ENCODE peak calls at places on chromosomes 1 and 21, in four cellular contexts. One of them, this sample, is unnamed.
A peak's percentile ranks its signal among the peaks of the same experiment; 100 is the strongest.

GRCh38 chr1:59803458-59804038 is 11.2 kb upstream of the HOOK1 start:
- DNase-seq in activated naive CD8-positive, alpha-beta T cell treated with anti-CD3 and anti-CD28 coated beads for 36 hours: no peak
- DNase-seq in NCI-H460: no peak
- DNase-seq in sciatic nerve: no peak
- DNase-seq in this sample: no peak

GRCh38 chr21:38505654-38506523 is 7.6 kb upstream of the ERG start:
- DNase-seq in activated naive CD8-positive, alpha-beta T cell treated with anti-CD3 and anti-CD28 coated beads for 36 hours: no peak
- DNase-seq in sciatic nerve: no peak
- DNase-seq in NCI-H460: peak; percentile 41
- DNase-seq in this sample: peak; percentile 46

GRCh38 chr1:79497193-79497773 is 490.8 kb upstream of the ADGRL4 start:
- DNase-seq in activated naive CD8-positive, alpha-beta T cell treated with anti-CD3 and anti-CD28 coated beads for 36 hours: no peak
- DNase-seq in sciatic nerve: no peak
- DNase-seq in NCI-H460: peak; percentile 26
- DNase-seq in this sample: peak; percentile 24

GRCh38 chr1:171213559-171214454 is 28.7 kb downstream of the FMO2 start:
- DNase-seq in activated naive CD8-positive, alpha-beta T cell treated with anti-CD3 and anti-CD28 coated beads for 36 hours: no peak
- DNase-seq in sciatic nerve: no peak
- DNase-seq in NCI-H460: no peak
- DNase-seq in this sample: no peak

GRCh38 chr1:33971018-33971710 is 107.3 kb downstream of the HMGB4 start:
- DNase-seq in activated naive CD8-positive, alpha-beta T cell treated with anti-CD3 and anti-CD28 coated beads for 36 hours: no peak
- DNase-seq in NCI-H460: no peak
- DNase-seq in sciatic nerve: no peak
- DNase-seq in this sample: no peak

GRCh38 chr1:8426996-8427395 is 109.1 kb downstream of the SLC45A1 start:
- DNase-seq in NCI-H460: no peak
- DNase-seq in activated naive CD8-positive, alpha-beta T cell treated with anti-CD3 and anti-CD28 coated beads for 36 hours: no peak
- DNase-seq in sciatic nerve: no peak
- DNase-seq in this sample: no peak

GRCh38 chr21:43578677-43579313 is 80.5 kb downstream of the HSF2BP start:
- DNase-seq in NCI-H460: no peak
- DNase-seq in sciatic nerve: no peak
- DNase-seq in activated naive CD8-positive, alpha-beta T cell treated with anti-CD3 and anti-CD28 coated beads for 36 hours: no peak
- DNase-seq in this sample: no peak

GRCh38 chr1:10724052-10724494 is 72.4 kb downstream of the CASZ1 start:
- DNase-seq in sciatic nerve: no peak
- DNase-seq in activated naive CD8-positive, alpha-beta T cell treated with anti-CD3 and anti-CD28 coated beads for 36 hours: no peak
- DNase-seq in NCI-H460: peak; percentile 36
- DNase-seq in this sample: peak; percentile 96

GRCh38 chr1:174743654-174744561 is 255.8 kb upstream of the CACYBP start:
- DNase-seq in NCI-H460: peak; percentile 45
- DNase-seq in activated naive CD8-positive, alpha-beta T cell treated with anti-CD3 and anti-CD28 coated beads for 36 hours: no peak
- DNase-seq in sciatic nerve: no peak
- DNase-seq in this sample: peak; percentile 79

GRCh38 chr1:7255303-7256058 is 470.2 kb downstream of the CAMTA1 start:
- DNase-seq in sciatic nerve: no peak
- DNase-seq in activated naive CD8-positive, alpha-beta T cell treated with anti-CD3 and anti-CD28 coated beads for 36 hours: no peak
- DNase-seq in NCI-H460: peak; percentile 2
- DNase-seq in this sample: no peak

GRCh38 chr1:89465201-89465600 is 59.4 kb upstream of the LRRC8B start:
- DNase-seq in activated naive CD8-positive, alpha-beta T cell treated with anti-CD3 and anti-CD28 coated beads for 36 hours: peak; percentile 17
- DNase-seq in sciatic nerve: no peak
- DNase-seq in NCI-H460: no peak
- DNase-seq in this sample: no peak

GRCh38 chr1:2594001-2594640 is 7.5 kb downstream of the PRXL2B start:
- DNase-seq in sciatic nerve: peak; percentile 72
- DNase-seq in NCI-H460: no peak
- DNase-seq in activated naive CD8-positive, alpha-beta T cell treated with anti-CD3 and anti-CD28 coated beads for 36 hours: no peak
- DNase-seq in this sample: peak; percentile 53

GRCh38 chr1:47409311-47410085 is 6.6 kb upstream of the FOXE3 start:
- DNase-seq in activated naive CD8-positive, alpha-beta T cell treated with anti-CD3 and anti-CD28 coated beads for 36 hours: no peak
- DNase-seq in NCI-H460: no peak
- DNase-seq in sciatic nerve: no peak
- DNase-seq in this sample: no peak

GRCh38 chr21:46080171-46081021 is 17.5 kb upstream of the COL6A2 start:
- DNase-seq in sciatic nerve: no peak
- DNase-seq in activated naive CD8-positive, alpha-beta T cell treated with anti-CD3 and anti-CD28 coated beads for 36 hours: no peak
- DNase-seq in NCI-H460: no peak
- DNase-seq in this sample: no peak

GRCh38 chr1:177981186-177981585 is 11.3 kb upstream of the SEC16B start:
- DNase-seq in NCI-H460: no peak
- DNase-seq in activated naive CD8-positive, alpha-beta T cell treated with anti-CD3 and anti-CD28 coated beads for 36 hours: no peak
- DNase-seq in sciatic nerve: no peak
- DNase-seq in this sample: no peak

GRCh38 chr1:59999006-59999405 is 72.4 kb upstream of the CYP2J2 start:
- DNase-seq in sciatic nerve: no peak
- DNase-seq in NCI-H460: no peak
- DNase-seq in activated naive CD8-positive, alpha-beta T cell treated with anti-CD3 and anti-CD28 coated beads for 36 hours: no peak
- DNase-seq in this sample: no peak

GRCh38 chr1:197066719-197067456 is at the start of gene F13B:
- DNase-seq in activated naive CD8-positive, alpha-beta T cell treated with anti-CD3 and anti-CD28 coated beads for 36 hours: no peak
- DNase-seq in NCI-H460: no peak
- DNase-seq in sciatic nerve: no peak
- DNase-seq in this sample: no peak

GRCh38 chr1:86750076-86750475 is 45.7 kb downstream of the SH3GLB1 start:
- DNase-seq in sciatic nerve: no peak
- DNase-seq in activated naive CD8-positive, alpha-beta T cell treated with anti-CD3 and anti-CD28 coated beads for 36 hours: no peak
- DNase-seq in NCI-H460: no peak
- DNase-seq in this sample: no peak

GRCh38 chr1:57824535-57824934 is 400.7 kb upstream of the DAB1 start:
- DNase-seq in activated naive CD8-positive, alpha-beta T cell treated with anti-CD3 and anti-CD28 coated beads for 36 hours: no peak
- DNase-seq in NCI-H460: peak; percentile 30
- DNase-seq in sciatic nerve: no peak
- DNase-seq in this sample: peak; percentile 7

GRCh38 chr1:60924964-60925798 is 157.2 kb upstream of the NFIA start:
- DNase-seq in sciatic nerve: no peak
- DNase-seq in activated naive CD8-positive, alpha-beta T cell treated with anti-CD3 and anti-CD28 coated beads for 36 hours: no peak
- DNase-seq in NCI-H460: no peak
- DNase-seq in this sample: peak; percentile 92

GRCh38 chr1:66769512-66770229 is 17.4 kb downstream of the DYNLT5 start:
- DNase-seq in NCI-H460: no peak
- DNase-seq in activated naive CD8-positive, alpha-beta T cell treated with anti-CD3 and anti-CD28 coated beads for 36 hours: no peak
- DNase-seq in sciatic nerve: no peak
- DNase-seq in this sample: peak; percentile 18

GRCh38 chr21:44972301-44972814 is 32.5 kb downstream of the SLX9 start:
- DNase-seq in sciatic nerve: no peak
- DNase-seq in NCI-H460: no peak
- DNase-seq in activated naive CD8-positive, alpha-beta T cell treated with anti-CD3 and anti-CD28 coated beads for 36 hours: no peak
- DNase-seq in this sample: no peak

GRCh38 chr1:31701137-31701736 is 2.6 kb downstream of the COL16A1 start:
- DNase-seq in NCI-H460: peak; percentile 72
- DNase-seq in activated naive CD8-positive, alpha-beta T cell treated with anti-CD3 and anti-CD28 coated beads for 36 hours: peak; percentile 41
- DNase-seq in sciatic nerve: peak; percentile 97
- DNase-seq in this sample: peak; percentile 63

GRCh38 chr1:62685431-62685859 is 2.7 kb downstream of the DOCK7 start:
- DNase-seq in activated naive CD8-positive, alpha-beta T cell treated with anti-CD3 and anti-CD28 coated beads for 36 hours: no peak
- DNase-seq in sciatic nerve: no peak
- DNase-seq in NCI-H460: no peak
- DNase-seq in this sample: no peak

GRCh38 chr1:115862406-115862805 is 21.5 kb upstream of the NHLH2 start:
- DNase-seq in NCI-H460: no peak
- DNase-seq in sciatic nerve: no peak
- DNase-seq in activated naive CD8-positive, alpha-beta T cell treated with anti-CD3 and anti-CD28 coated beads for 36 hours: no peak
- DNase-seq in this sample: no peak

GRCh38 chr1:51168266-51168845 is 66.3 kb downstream of the C1orf185 start:
- DNase-seq in NCI-H460: no peak
- DNase-seq in activated naive CD8-positive, alpha-beta T cell treated with anti-CD3 and anti-CD28 coated beads for 36 hours: no peak
- DNase-seq in sciatic nerve: no peak
- DNase-seq in this sample: no peak

GRCh38 chr21:33061233-33061632 is 8.7 kb upstream of the OLIG1 start:
- DNase-seq in sciatic nerve: no peak
- DNase-seq in activated naive CD8-positive, alpha-beta T cell treated with anti-CD3 and anti-CD28 coated beads for 36 hours: no peak
- DNase-seq in NCI-H460: no peak
- DNase-seq in this sample: no peak

GRCh38 chr1:75484789-75485188 is 126.1 kb downstream of the SLC44A5 start:
- DNase-seq in activated naive CD8-positive, alpha-beta T cell treated with anti-CD3 and anti-CD28 coated beads for 36 hours: no peak
- DNase-seq in NCI-H460: no peak
- DNase-seq in sciatic nerve: no peak
- DNase-seq in this sample: no peak

GRCh38 chr1:65948609-65949229 is 156.0 kb downstream of the PDE4B start:
- DNase-seq in activated naive CD8-positive, alpha-beta T cell treated with anti-CD3 and anti-CD28 coated beads for 36 hours: no peak
- DNase-seq in sciatic nerve: no peak
- DNase-seq in NCI-H460: peak; percentile 36
- DNase-seq in this sample: no peak

GRCh38 chr1:55611123-55611522 is 396.0 kb upstream of the USP24 start:
- DNase-seq in NCI-H460: no peak
- DNase-seq in activated naive CD8-positive, alpha-beta T cell treated with anti-CD3 and anti-CD28 coated beads for 36 hours: no peak
- DNase-seq in sciatic nerve: no peak
- DNase-seq in this sample: no peak

This sample was measured in NCI-H2171 treated with DMSO at 0.1 percent for 48 hours.